ENCODE peak calls at places on chromosome 21, in five cellular contexts. One of them, this sample, is unnamed.
A peak's percentile ranks its signal among the peaks of the same experiment; 100 is the strongest.

GRCh38 chr21:35525443-35525842 is 476.3 kb upstream of the RUNX1 start:
- DNase-seq in adrenal gland: no peak
- DNase-seq in upper lobe of left lung: no peak
- DNase-seq in osteoblast: no peak
- DNase-seq in activated CD8-positive, alpha-beta T cell treated with anti-CD3 and anti-CD28 coated beads for 36 hours: peak; percentile 58
- DNase-seq in this sample: no peak

GRCh38 chr21:45620201-45620600 is 23.3 kb upstream of the PCBP3 start:
- DNase-seq in adrenal gland: no peak
- DNase-seq in upper lobe of left lung: no peak
- DNase-seq in osteoblast: peak; percentile 5
- DNase-seq in activated CD8-positive, alpha-beta T cell treated with anti-CD3 and anti-CD28 coated beads for 36 hours: no peak
- DNase-seq in this sample: no peak

GRCh38 chr21:45460611-45461368 is 55.8 kb downstream of the COL18A1 start:
- DNase-seq in adrenal gland: no peak
- DNase-seq in upper lobe of left lung: no peak
- DNase-seq in osteoblast: peak; percentile 99
- DNase-seq in activated CD8-positive, alpha-beta T cell treated with anti-CD3 and anti-CD28 coated beads for 36 hours: no peak
- DNase-seq in this sample: no peak

GRCh38 chr21:33299181-33299752 is 25.5 kb upstream of the IFNAR1 start:
- DNase-seq in adrenal gland: no peak
- DNase-seq in upper lobe of left lung: no peak
- DNase-seq in osteoblast: no peak
- DNase-seq in activated CD8-positive, alpha-beta T cell treated with anti-CD3 and anti-CD28 coated beads for 36 hours: peak; percentile 69
- DNase-seq in this sample: peak; percentile 73

GRCh38 chr21:29812947-29813346 is 126.8 kb downstream of the GRIK1 start:
- DNase-seq in adrenal gland: no peak
- DNase-seq in upper lobe of left lung: no peak
- DNase-seq in osteoblast: no peak
- DNase-seq in activated CD8-positive, alpha-beta T cell treated with anti-CD3 and anti-CD28 coated beads for 36 hours: no peak
- DNase-seq in this sample: no peak

GRCh38 chr21:14991957-14992356 is 72.8 kb downstream of the NRIP1 start:
- DNase-seq in adrenal gland: no peak
- DNase-seq in upper lobe of left lung: no peak
- DNase-seq in osteoblast: no peak
- DNase-seq in activated CD8-positive, alpha-beta T cell treated with anti-CD3 and anti-CD28 coated beads for 36 hours: no peak
- DNase-seq in this sample: no peak

GRCh38 chr21:41620982-41621381 is 113.0 kb upstream of the TMPRSS2 start:
- DNase-seq in adrenal gland: no peak
- DNase-seq in upper lobe of left lung: no peak
- DNase-seq in osteoblast: no peak
- DNase-seq in activated CD8-positive, alpha-beta T cell treated with anti-CD3 and anti-CD28 coated beads for 36 hours: no peak
- DNase-seq in this sample: no peak

GRCh38 chr21:45582128-45582527 is 39.9 kb upstream of the SLC19A1 start:
- DNase-seq in adrenal gland: peak; percentile 8
- DNase-seq in upper lobe of left lung: no peak
- DNase-seq in osteoblast: no peak
- DNase-seq in activated CD8-positive, alpha-beta T cell treated with anti-CD3 and anti-CD28 coated beads for 36 hours: no peak
- DNase-seq in this sample: no peak

GRCh38 chr21:45260191-45260795 is 27.4 kb downstream of the POFUT2 start:
- DNase-seq in adrenal gland: no peak
- DNase-seq in upper lobe of left lung: no peak
- DNase-seq in osteoblast: peak; percentile 55
- DNase-seq in activated CD8-positive, alpha-beta T cell treated with anti-CD3 and anti-CD28 coated beads for 36 hours: no peak
- DNase-seq in this sample: no peak

GRCh38 chr21:15309721-15310120 is 244.9 kb upstream of the NRIP1 start:
- DNase-seq in adrenal gland: peak; percentile 50
- DNase-seq in upper lobe of left lung: no peak
- DNase-seq in osteoblast: peak; percentile 51
- DNase-seq in activated CD8-positive, alpha-beta T cell treated with anti-CD3 and anti-CD28 coated beads for 36 hours: no peak
- DNase-seq in this sample: no peak

GRCh38 chr21:45873866-45874265 is 107.7 kb upstream of the COL6A1 start:
- DNase-seq in adrenal gland: no peak
- DNase-seq in upper lobe of left lung: peak; percentile 75
- DNase-seq in osteoblast: no peak
- DNase-seq in activated CD8-positive, alpha-beta T cell treated with anti-CD3 and anti-CD28 coated beads for 36 hours: no peak
- DNase-seq in this sample: no peak

GRCh38 chr21:44397431-44398031 is 44.1 kb downstream of the TRPM2 start:
- DNase-seq in adrenal gland: no peak
- DNase-seq in upper lobe of left lung: peak; percentile 71
- DNase-seq in osteoblast: no peak
- DNase-seq in activated CD8-positive, alpha-beta T cell treated with anti-CD3 and anti-CD28 coated beads for 36 hours: no peak
- DNase-seq in this sample: no peak

GRCh38 chr21:44531606-44532128 is 8.3 kb downstream of the KRTAP10-1 start:
- DNase-seq in adrenal gland: peak; percentile 9
- DNase-seq in upper lobe of left lung: peak; percentile 58
- DNase-seq in osteoblast: peak; percentile 23
- DNase-seq in activated CD8-positive, alpha-beta T cell treated with anti-CD3 and anti-CD28 coated beads for 36 hours: no peak
- DNase-seq in this sample: no peak

GRCh38 chr21:41124626-41125240 is 43.2 kb upstream of the BACE2 start:
- DNase-seq in adrenal gland: no peak
- DNase-seq in upper lobe of left lung: no peak
- DNase-seq in osteoblast: peak; percentile 54
- DNase-seq in activated CD8-positive, alpha-beta T cell treated with anti-CD3 and anti-CD28 coated beads for 36 hours: no peak
- DNase-seq in this sample: no peak

GRCh38 chr21:15122241-15122640 is 57.4 kb upstream of the NRIP1 start:
- DNase-seq in adrenal gland: no peak
- DNase-seq in upper lobe of left lung: no peak
- DNase-seq in osteoblast: no peak
- DNase-seq in activated CD8-positive, alpha-beta T cell treated with anti-CD3 and anti-CD28 coated beads for 36 hours: no peak
- DNase-seq in this sample: no peak

GRCh38 chr21:46190491-46191131 is 6.4 kb upstream of the SPATC1L start:
- DNase-seq in adrenal gland: peak; percentile 19
- DNase-seq in upper lobe of left lung: no peak
- DNase-seq in osteoblast: no peak
- DNase-seq in activated CD8-positive, alpha-beta T cell treated with anti-CD3 and anti-CD28 coated beads for 36 hours: no peak
- DNase-seq in this sample: no peak

GRCh38 chr21:39564200-39564599 is 48.5 kb upstream of the B3GALT5 start:
- DNase-seq in adrenal gland: peak; percentile 66
- DNase-seq in upper lobe of left lung: no peak
- DNase-seq in osteoblast: no peak
- DNase-seq in activated CD8-positive, alpha-beta T cell treated with anti-CD3 and anti-CD28 coated beads for 36 hours: no peak
- DNase-seq in this sample: no peak

GRCh38 chr21:14526199-14526598 is 19.9 kb downstream of the SAMSN1 start:
- DNase-seq in adrenal gland: no peak
- DNase-seq in upper lobe of left lung: no peak
- DNase-seq in osteoblast: no peak
- DNase-seq in activated CD8-positive, alpha-beta T cell treated with anti-CD3 and anti-CD28 coated beads for 36 hours: no peak
- DNase-seq in this sample: no peak

GRCh38 chr21:36543924-36544323 is 64.0 kb upstream of the CLDN14 start:
- DNase-seq in adrenal gland: no peak
- DNase-seq in upper lobe of left lung: no peak
- DNase-seq in osteoblast: no peak
- DNase-seq in activated CD8-positive, alpha-beta T cell treated with anti-CD3 and anti-CD28 coated beads for 36 hours: no peak
- DNase-seq in this sample: no peak

GRCh38 chr21:36541721-36542139 is 61.8 kb upstream of the CLDN14 start:
- DNase-seq in adrenal gland: no peak
- DNase-seq in upper lobe of left lung: no peak
- DNase-seq in osteoblast: no peak
- DNase-seq in activated CD8-positive, alpha-beta T cell treated with anti-CD3 and anti-CD28 coated beads for 36 hours: no peak
- DNase-seq in this sample: no peak

GRCh38 chr21:36544545-36544944 is 64.6 kb upstream of the CLDN14 start:
- DNase-seq in adrenal gland: no peak
- DNase-seq in upper lobe of left lung: no peak
- DNase-seq in osteoblast: no peak
- DNase-seq in activated CD8-positive, alpha-beta T cell treated with anti-CD3 and anti-CD28 coated beads for 36 hours: no peak
- DNase-seq in this sample: no peak

GRCh38 chr21:36540700-36541099 is 60.8 kb upstream of the CLDN14 start:
- DNase-seq in adrenal gland: no peak
- DNase-seq in upper lobe of left lung: no peak
- DNase-seq in osteoblast: no peak
- DNase-seq in activated CD8-positive, alpha-beta T cell treated with anti-CD3 and anti-CD28 coated beads for 36 hours: no peak
- DNase-seq in this sample: no peak

GRCh38 chr21:36542312-36543101 is 62.6 kb upstream of the CLDN14 start:
- DNase-seq in adrenal gland: no peak
- DNase-seq in upper lobe of left lung: peak; percentile 68
- DNase-seq in osteoblast: no peak
- DNase-seq in activated CD8-positive, alpha-beta T cell treated with anti-CD3 and anti-CD28 coated beads for 36 hours: peak; percentile 5
- DNase-seq in this sample: peak; percentile 81
- TF ChIP-seq CTCF in adrenal gland: no peak
- TF ChIP-seq CTCF in upper lobe of left lung: no peak
- TF ChIP-seq CTCF in osteoblast: no peak
- TF ChIP-seq CTCF in activated CD8-positive, alpha-beta T cell treated with anti-CD3 and anti-CD28 coated beads for 36 hours: no peak
- TF ChIP-seq CTCF in this sample: peak; percentile 59

GRCh38 chr21:27814226-27814625 is 847.3 kb upstream of the ADAMTS5 start:
- DNase-seq in adrenal gland: no peak
- DNase-seq in upper lobe of left lung: no peak
- DNase-seq in osteoblast: no peak
- DNase-seq in activated CD8-positive, alpha-beta T cell treated with anti-CD3 and anti-CD28 coated beads for 36 hours: no peak
- DNase-seq in this sample: no peak
- TF ChIP-seq CTCF in adrenal gland: no peak
- TF ChIP-seq CTCF in upper lobe of left lung: no peak
- TF ChIP-seq CTCF in osteoblast: no peak
- TF ChIP-seq CTCF in activated CD8-positive, alpha-beta T cell treated with anti-CD3 and anti-CD28 coated beads for 36 hours: no peak
- TF ChIP-seq CTCF in this sample: no peak

DNA sequence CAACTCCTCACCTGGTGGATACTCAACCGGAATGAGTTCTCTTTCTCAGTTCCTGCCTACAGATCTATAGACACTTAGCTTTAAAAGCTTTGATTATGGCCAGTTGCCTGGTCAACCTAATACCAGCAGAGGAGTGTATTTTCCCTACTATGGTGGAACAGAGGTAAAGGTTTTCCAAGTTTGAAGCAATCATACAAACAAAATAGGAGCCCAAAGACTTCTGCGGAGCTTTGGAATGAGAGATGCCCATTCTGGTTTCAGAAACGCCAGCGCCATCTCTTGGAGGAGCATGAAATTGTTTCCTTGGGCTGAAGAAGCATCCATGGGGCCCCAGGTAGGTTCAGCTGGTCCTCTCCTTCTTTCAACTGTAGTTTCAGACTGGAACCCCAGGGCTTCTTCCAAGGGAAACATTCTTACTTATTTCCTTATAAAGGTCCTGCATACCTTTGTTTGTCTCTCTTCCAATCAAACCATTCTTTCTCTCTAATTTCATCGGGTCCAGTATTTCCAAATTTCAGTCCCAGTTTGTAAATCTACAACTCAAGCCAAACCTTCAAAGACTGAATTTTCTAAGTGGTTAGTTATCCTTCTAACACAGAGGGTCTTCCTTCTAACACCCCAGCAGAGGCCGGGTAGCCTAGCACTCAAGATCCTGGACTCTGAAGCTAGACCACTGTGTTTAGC is 95.9 kb downstream of the KCNJ15 start:
- DNase-seq in adrenal gland: peak; percentile 79
- DNase-seq in upper lobe of left lung: no peak
- DNase-seq in osteoblast: peak; percentile 93
- DNase-seq in activated CD8-positive, alpha-beta T cell treated with anti-CD3 and anti-CD28 coated beads for 36 hours: peak; percentile 62
- DNase-seq in this sample: peak; percentile 62
- TF ChIP-seq CTCF in adrenal gland: peak; percentile 70
- TF ChIP-seq CTCF in upper lobe of left lung: peak; percentile 72
- TF ChIP-seq CTCF in osteoblast: peak; percentile 95
- TF ChIP-seq CTCF in activated CD8-positive, alpha-beta T cell treated with anti-CD3 and anti-CD28 coated beads for 36 hours: peak; percentile 76
- TF ChIP-seq CTCF in this sample: peak; percentile 55

GRCh38 chr21:34362136-34362444 is 1.7 kb upstream of the KCNE2 start:
- DNase-seq in adrenal gland: no peak
- DNase-seq in upper lobe of left lung: no peak
- DNase-seq in osteoblast: no peak
- DNase-seq in activated CD8-positive, alpha-beta T cell treated with anti-CD3 and anti-CD28 coated beads for 36 hours: no peak
- DNase-seq in this sample: no peak

GRCh38 chr21:34357889-34358288 is 5.9 kb upstream of the KCNE2 start:
- DNase-seq in adrenal gland: no peak
- DNase-seq in upper lobe of left lung: no peak
- DNase-seq in osteoblast: no peak
- DNase-seq in activated CD8-positive, alpha-beta T cell treated with anti-CD3 and anti-CD28 coated beads for 36 hours: no peak
- DNase-seq in this sample: no peak

GRCh38 chr21:34362670-34363069 is 1.1 kb upstream of the KCNE2 start:
- DNase-seq in adrenal gland: no peak
- DNase-seq in upper lobe of left lung: no peak
- DNase-seq in osteoblast: no peak
- DNase-seq in activated CD8-positive, alpha-beta T cell treated with anti-CD3 and anti-CD28 coated beads for 36 hours: no peak
- DNase-seq in this sample: no peak

GRCh38 chr21:34358866-34359265 is 4.9 kb upstream of the KCNE2 start:
- DNase-seq in adrenal gland: no peak
- DNase-seq in upper lobe of left lung: no peak
- DNase-seq in osteoblast: peak; percentile 19
- DNase-seq in activated CD8-positive, alpha-beta T cell treated with anti-CD3 and anti-CD28 coated beads for 36 hours: no peak
- DNase-seq in this sample: no peak

DNA sequence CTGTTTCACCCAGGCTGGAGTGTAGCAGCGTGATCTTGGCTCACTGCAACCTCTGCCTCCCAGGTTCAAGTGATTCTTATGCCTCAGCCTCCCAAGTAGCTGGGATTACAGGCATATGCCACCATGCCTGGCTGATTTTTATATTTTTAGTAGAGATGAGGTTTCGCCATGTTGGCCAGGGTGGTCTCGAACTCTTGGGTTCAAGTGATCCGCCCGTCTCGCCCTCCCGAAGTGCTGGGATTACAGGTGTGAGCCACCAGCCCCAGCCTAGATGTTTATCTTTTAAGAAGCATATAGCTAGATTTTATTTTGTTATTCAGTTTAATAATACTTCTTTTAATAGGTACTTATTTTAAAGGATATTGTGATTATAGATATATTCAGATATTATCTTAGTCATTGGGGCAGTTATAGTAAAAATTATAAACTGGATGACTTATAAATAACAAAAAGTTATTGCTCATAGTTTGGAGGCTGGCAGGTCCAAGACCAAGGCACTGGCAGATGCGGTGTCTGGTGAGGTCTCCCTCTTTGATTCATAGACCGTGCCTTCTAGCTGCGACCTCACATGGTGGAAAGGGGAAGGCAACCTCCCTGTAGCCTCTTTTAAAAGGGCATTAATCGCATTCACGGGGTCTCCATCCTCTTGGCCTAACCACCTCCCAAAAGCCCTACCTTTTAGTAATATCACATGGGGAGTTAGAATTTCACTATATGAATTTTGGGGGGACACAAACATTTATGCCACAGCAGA is 3.1 kb upstream of the KCNE2 start:
- DNase-seq in adrenal gland: peak; percentile 14
- DNase-seq in upper lobe of left lung: no peak
- DNase-seq in osteoblast: no peak
- DNase-seq in activated CD8-positive, alpha-beta T cell treated with anti-CD3 and anti-CD28 coated beads for 36 hours: no peak
- DNase-seq in this sample: no peak
- TF ChIP-seq CTCF in adrenal gland: no peak
- TF ChIP-seq CTCF in upper lobe of left lung: no peak
- TF ChIP-seq CTCF in osteoblast: no peak
- TF ChIP-seq CTCF in activated CD8-positive, alpha-beta T cell treated with anti-CD3 and anti-CD28 coated beads for 36 hours: no peak
- TF ChIP-seq CTCF in this sample: peak; percentile 8

GRCh38 chr21:17514124-17514481 is 1.3 kb downstream of the CXADR start:
- DNase-seq in adrenal gland: no peak
- DNase-seq in upper lobe of left lung: no peak
- DNase-seq in osteoblast: no peak
- DNase-seq in activated CD8-positive, alpha-beta T cell treated with anti-CD3 and anti-CD28 coated beads for 36 hours: no peak
- DNase-seq in this sample: no peak
- TF ChIP-seq CTCF in adrenal gland: no peak
- TF ChIP-seq CTCF in upper lobe of left lung: no peak
- TF ChIP-seq CTCF in osteoblast: no peak
- TF ChIP-seq CTCF in activated CD8-positive, alpha-beta T cell treated with anti-CD3 and anti-CD28 coated beads for 36 hours: no peak
- TF ChIP-seq CTCF in this sample: no peak